ENCODE peak calls at places on chromosome 11, in four cellular contexts. F is mesendoderm, U is IMR-90, D is H9. C is an unnamed sample.

GRCh38 chr11:80524330-80524729 is 1083.5 kb upstream of the TENM4 start:
- DNase-seq in F (no peak), U (no peak), D (no peak), C (no peak)

GRCh38 chr11:122910775-122911174 is 28.2 kb downstream of the JHY start:
- DNase-seq in F (peak; percentile 36), U (peak; percentile 38), D (no peak), C (peak; percentile 28)

GRCh38 chr11:123451183-123451907 is 21.3 kb downstream of the GRAMD1B start:
- DNase-seq in F (no peak), U (no peak), D (no peak), C (no peak)

GRCh38 chr11:17098038-17098437 is 20.6 kb upstream of the RPS13 start:
- DNase-seq in F (no peak), U (no peak), D (no peak), C (no peak)

GRCh38 chr11:8810331-8811301 is 100.4 kb upstream of the AKIP1 start:
- DNase-seq in F (peak; percentile 94), U (peak; percentile 81), D (peak; percentile 82), C (peak; percentile 87)

GRCh38 chr11:72236083-72236697 is 7.8 kb downstream of the PHOX2A start:
- DNase-seq in F (no peak), U (peak; percentile 50), D (no peak), C (peak; percentile 72)

GRCh38 chr11:20026629-20027545 is 133.4 kb downstream of the DBX1 start:
- DNase-seq in F (peak; percentile 95), U (no peak), D (peak; percentile 98), C (no peak)

GRCh38 chr11:44766112-44766971 is 39.6 kb downstream of the TSPAN18 start:
- DNase-seq in F (peak; percentile 79), U (peak; percentile 93), D (peak; percentile 22), C (peak; percentile 94)

GRCh38 chr11:104390696-104391095 is 226.7 kb upstream of the PDGFD start:
- DNase-seq in F (no peak), U (peak; percentile 25), D (no peak), C (no peak)

GRCh38 chr11:19961225-19961624 is 199.1 kb downstream of the DBX1 start:
- DNase-seq in F (no peak), U (no peak), D (no peak), C (no peak)

GRCh38 chr11:64545605-64546004 is 45.4 kb upstream of the SLC22A12 start:
- DNase-seq in F (no peak), U (peak; percentile 69), D (no peak), C (peak; percentile 50)

GRCh38 chr11:104661901-104662300 is 236.4 kb downstream of the CASP12 start:
- DNase-seq in F (no peak), U (no peak), D (no peak), C (no peak)

GRCh38 chr11:70306586-70307033 is 36.1 kb downstream of the PPFIA1 start:
- DNase-seq in F (no peak), U (no peak), D (no peak), C (no peak)

GRCh38 chr11:34339149-34340064 is 18.4 kb downstream of the ABTB2 start:
- DNase-seq in F (peak; percentile 21), U (no peak), D (no peak), C (no peak)

GRCh38 chr11:99197477-99197876 is 176.7 kb downstream of the CNTN5 start:
- DNase-seq in F (peak; percentile 5), U (no peak), D (no peak), C (no peak)

GRCh38 chr11:47552086-47552580 is 799 bp downstream of the CELF1 start:
- DNase-seq in F (peak; percentile 85), U (peak; percentile 52), D (peak; percentile 51), C (peak; percentile 75)

GRCh38 chr11:16873289-16873688 is 134.8 kb downstream of the C11orf58 start:
- DNase-seq in F (peak; percentile 66), U (no peak), D (no peak), C (peak; percentile 15)

GRCh38 chr11:70443043-70444030 is 45.0 kb downstream of the CTTN start:
- DNase-seq in F (no peak), U (no peak), D (no peak), C (no peak)

GRCh38 chr11:90717522-90717921 is 494.7 kb upstream of the CHORDC1 start:
- DNase-seq in F (no peak), U (no peak), D (no peak), C (no peak)

GRCh38 chr11:84993386-84993785 is 633.8 kb downstream of the DLG2 start:
- DNase-seq in F (peak; percentile 75), U (no peak), D (peak; percentile 58), C (no peak)

GRCh38 chr11:19187880-19188279 is 13.9 kb downstream of the CSRP3 start:
- DNase-seq in F (no peak), U (no peak), D (no peak), C (no peak)

GRCh38 chr11:61688368-61689163 is 8.4 kb downstream of the DAGLA start:
- DNase-seq in F (no peak), U (no peak), D (peak; percentile 29), C (no peak)

GRCh38 chr11:134260503-134260902 is 7.1 kb downstream of the ACAD8 start:
- DNase-seq in F (no peak), U (no peak), D (no peak), C (no peak)

DNA sequence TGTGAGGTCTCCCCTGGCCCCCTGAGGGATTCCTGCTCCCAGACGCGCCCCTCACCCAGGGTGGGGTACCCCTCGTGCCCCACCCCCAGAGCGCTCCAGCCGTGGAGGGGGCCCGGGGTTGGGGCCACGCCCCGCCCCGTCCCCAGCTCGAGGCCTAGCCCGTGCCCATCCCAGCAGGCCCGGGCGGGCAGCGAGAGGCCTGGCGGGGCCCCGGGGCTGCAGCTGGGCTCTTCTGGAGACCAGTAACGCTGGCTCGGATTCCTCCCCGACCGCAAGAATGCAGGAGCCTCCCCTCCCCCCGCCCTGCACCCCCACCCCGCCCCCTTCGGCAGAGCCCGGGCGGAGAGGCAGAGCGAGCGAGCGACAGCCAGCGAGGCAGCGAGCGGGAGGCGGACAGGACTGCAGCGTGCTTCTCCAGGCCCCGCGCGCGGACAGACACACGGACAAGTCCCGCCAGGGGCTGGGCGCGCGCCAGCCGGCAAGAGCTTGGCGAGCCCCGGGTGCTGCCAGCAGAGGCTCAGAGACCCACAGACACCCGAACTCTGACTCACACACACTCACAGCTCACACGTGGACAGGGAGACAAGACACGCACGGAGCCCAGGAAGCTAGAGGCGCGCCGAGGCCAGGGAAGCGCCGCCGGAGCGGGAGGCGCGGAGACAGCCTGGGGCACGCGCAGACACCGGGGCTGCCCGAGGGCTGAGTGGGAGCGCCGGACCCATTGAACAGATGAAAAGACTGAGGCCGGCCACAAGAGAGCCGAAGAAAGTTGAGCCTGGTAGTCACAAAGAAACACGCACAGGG is 15.2 kb downstream of the BCL9L start:
- DNase-seq in F (peak; percentile 96), U (peak; percentile 92), D (peak; percentile 94), C (peak; percentile 97)
- H3K79me1 ChIP-seq in F (peaks cover 26% of the 10 kb centered on the region), U (peaks cover 78% of the 10 kb centered on the region), D (no peaks in the 10 kb centered on the region), C (peaks cover 11% of the 10 kb centered on the region)

DNA sequence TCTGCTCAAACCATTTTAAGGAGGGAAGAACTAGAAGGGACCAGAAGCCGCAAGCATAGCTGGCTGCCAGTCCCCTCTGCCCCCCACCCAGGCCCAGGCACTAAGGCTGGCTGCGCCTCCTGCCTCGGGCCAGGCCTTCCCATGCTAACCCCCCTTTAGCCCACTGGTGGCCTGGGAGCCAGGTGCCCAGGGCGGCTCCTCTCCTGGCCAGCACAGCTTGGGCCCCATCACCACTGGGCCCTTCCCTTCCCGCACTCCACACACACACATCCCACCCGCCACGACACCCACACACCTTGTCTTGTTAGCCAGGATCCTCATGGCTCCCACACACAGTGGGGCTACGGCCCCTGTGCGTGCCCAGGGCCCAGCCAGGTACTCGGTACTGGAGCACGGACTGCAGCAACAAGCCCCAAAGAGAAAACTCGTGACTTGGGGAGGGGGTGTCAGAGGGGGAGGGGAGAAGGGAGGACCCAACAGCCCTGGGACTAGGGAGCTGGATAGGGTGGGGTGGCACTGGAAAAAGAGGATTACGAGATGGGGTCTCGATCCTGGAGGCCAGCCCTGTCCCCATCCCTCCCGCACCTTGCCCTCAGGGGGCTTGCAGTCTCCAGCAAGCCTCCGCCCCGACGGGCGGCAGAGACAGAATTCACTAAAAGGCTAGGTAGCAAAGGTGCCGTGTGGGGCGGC is 16.0 kb downstream of the BCL9L start:
- DNase-seq in F (peak; percentile 82), U (no peak), D (peak; percentile 53), C (no peak)
- H3K79me1 ChIP-seq in F (peaks cover 23% of the 10 kb centered on the region), U (peaks cover 77% of the 10 kb centered on the region), D (no peaks in the 10 kb centered on the region), C (peaks cover 13% of the 10 kb centered on the region)

GRCh38 chr11:1425006-1425405 is 35.3 kb downstream of the BRSK2 start:
- DNase-seq in F (no peak), U (no peak), D (no peak), C (no peak)
- H3K79me1 ChIP-seq in F (peaks cover 2% of the 10 kb centered on the region), U (no peaks in the 10 kb centered on the region), D (no peaks in the 10 kb centered on the region), C (no peaks in the 10 kb centered on the region)

GRCh38 chr11:118243993-118244762 is 8.0 kb downstream of the MPZL3 start:
- DNase-seq in F (no peak), U (no peak), D (no peak), C (no peak)
- H3K79me1 ChIP-seq in F (no peaks in the 10 kb centered on the region), U (no peaks in the 10 kb centered on the region), D (no peaks in the 10 kb centered on the region), C (no peaks in the 10 kb centered on the region)

DNA sequence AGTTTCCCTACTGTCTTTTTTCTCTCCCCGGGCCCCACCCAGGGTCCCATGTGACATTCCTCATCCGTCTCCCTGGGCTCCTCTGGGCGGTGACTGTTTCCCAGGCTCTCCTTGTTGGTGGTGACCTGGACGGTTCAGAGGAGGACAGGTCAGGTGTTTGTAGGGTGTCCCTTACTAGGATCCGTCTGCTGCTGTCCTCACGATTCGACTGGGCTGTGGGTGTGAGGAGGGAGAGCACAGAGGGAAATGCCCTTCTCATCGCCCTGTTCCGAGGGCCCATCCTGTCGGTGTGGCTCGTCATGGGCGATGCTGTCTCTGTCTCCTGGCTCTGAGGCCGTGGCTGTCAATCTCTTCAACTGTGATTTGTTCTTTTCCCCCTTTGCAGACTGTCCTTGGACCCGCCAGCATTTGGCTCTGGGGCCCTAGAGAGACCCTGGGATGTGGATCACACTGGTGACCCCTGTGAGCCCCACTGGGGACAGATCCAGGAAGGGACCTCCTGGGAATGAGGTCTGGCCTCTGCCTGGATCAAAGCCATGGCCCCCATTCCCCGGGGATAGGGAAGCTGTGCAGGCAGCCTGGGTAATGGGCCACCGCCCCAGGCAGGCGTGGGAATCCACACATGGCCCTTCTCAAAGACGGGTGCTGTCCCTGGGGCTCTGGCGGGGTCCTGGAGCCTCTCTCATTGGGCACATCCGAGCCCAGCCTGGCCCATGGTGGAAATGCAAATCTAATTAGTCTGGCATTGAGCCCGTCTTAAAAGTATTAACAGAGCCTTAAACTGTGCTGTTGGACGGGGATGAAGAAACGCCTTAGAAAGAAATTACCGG is 46.8 kb upstream of the KCNQ1OT1 start:
- DNase-seq in F (no peak), U (no peak), D (no peak), C (no peak)
- H3K79me1 ChIP-seq in F (no peaks in the 10 kb centered on the region), U (no peaks in the 10 kb centered on the region), D (no peaks in the 10 kb centered on the region), C (no peaks in the 10 kb centered on the region)

GRCh38 chr11:1398506-1399235 is 8.9 kb downstream of the BRSK2 start:
- DNase-seq in F (no peak), U (no peak), D (no peak), C (no peak)
- H3K79me1 ChIP-seq in F (no peaks in the 10 kb centered on the region), U (no peaks in the 10 kb centered on the region), D (peaks cover 10% of the 10 kb centered on the region), C (no peaks in the 10 kb centered on the region)

C was measured in mesenchymal stem cell.